ENCODE peak calls at places on chromosomes 5 and 9, in eight cellular contexts. M is WERI-Rb-1, G is GM12865, P is prostate gland, V is HCT116, E is OCI-LY7, J is left ventricle myocardium inferior, N is left lung. R is an unnamed sample.

GRCh38 chr5:61631438-61631941 is 299.4 kb downstream of the ZSWIM6 start:
- DNase-seq in M (no peak), G (no peak), P (no peak), V (no peak), E (no peak), J (peak), N (no peak), R (no peak)

GRCh38 chr9:71355884-71356283 is 234.5 kb upstream of the TRPM3 start:
- DNase-seq in M (peak), G (no peak), P (no peak), V (peak), E (no peak), J (no peak), N (no peak), R (no peak)

GRCh38 chr9:127974769-127975261 is 6.0 kb downstream of the EEIG1 start:
- DNase-seq in M (no peak), G (no peak), P (no peak), V (no peak), E (no peak), J (no peak), N (peak), R (no peak)

GRCh38 chr9:84436386-84437114 is 96.0 kb upstream of the SLC28A3 start:
- DNase-seq in M (no peak), G (no peak), P (no peak), V (no peak), E (no peak), J (peak), N (no peak), R (no peak)

GRCh38 chr9:17137576-17137975 is 2.7 kb downstream of the CNTLN start:
- DNase-seq in M (no peak), G (no peak), P (no peak), V (no peak), E (no peak), J (no peak), N (no peak), R (no peak)

GRCh38 chr5:146050061-146050460 is 55.3 kb downstream of the PLAC8L1 start:
- DNase-seq in M (no peak), G (no peak), P (no peak), V (no peak), E (no peak), J (no peak), N (no peak), R (no peak)

GRCh38 chr5:40260351-40260750 is 419.4 kb upstream of the PTGER4 start:
- DNase-seq in M (no peak), G (no peak), P (peak), V (no peak), E (no peak), J (peak), N (no peak), R (no peak)

GRCh38 chr9:32554107-32554506 is 1.7 kb upstream of the TOPORS start:
- DNase-seq in M (no peak), G (no peak), P (no peak), V (no peak), E (no peak), J (no peak), N (no peak), R (no peak)

GRCh38 chr5:168467755-168468280 is 18.5 kb upstream of the RARS1 start:
- DNase-seq in M (peak), G (no peak), P (no peak), V (no peak), E (no peak), J (no peak), N (no peak), R (no peak)

GRCh38 chr9:130780865-130781504 is 54.1 kb upstream of the ABL1 start:
- DNase-seq in M (no peak), G (no peak), P (no peak), V (no peak), E (no peak), J (peak), N (no peak), R (no peak)
- H3K4me3 ChIP-seq in M (no peak), G (no peak), P (peak), V (no peak), E (no peak), J (peak), N (no peak), R (no peak)

GRCh38 chr9:34374339-34374738 is 2.4 kb downstream of the MYORG start:
- DNase-seq in M (no peak), G (no peak), P (no peak), V (no peak), E (no peak), J (no peak), N (no peak), R (no peak)

GRCh38 chr9:34371886-34372597 is 4.7 kb downstream of the MYORG start:
- DNase-seq in M (no peak), G (no peak), P (no peak), V (no peak), E (no peak), J (no peak), N (no peak), R (no peak)

GRCh38 chr9:34373749-34374148 is 2.9 kb downstream of the MYORG start:
- DNase-seq in M (no peak), G (no peak), P (no peak), V (no peak), E (no peak), J (no peak), N (no peak), R (no peak)

GRCh38 chr9:34370970-34371880 is 5.5 kb downstream of the MYORG start:
- DNase-seq in M (no peak), G (no peak), P (no peak), V (no peak), E (no peak), J (no peak), N (peak), R (no peak)

DNA sequence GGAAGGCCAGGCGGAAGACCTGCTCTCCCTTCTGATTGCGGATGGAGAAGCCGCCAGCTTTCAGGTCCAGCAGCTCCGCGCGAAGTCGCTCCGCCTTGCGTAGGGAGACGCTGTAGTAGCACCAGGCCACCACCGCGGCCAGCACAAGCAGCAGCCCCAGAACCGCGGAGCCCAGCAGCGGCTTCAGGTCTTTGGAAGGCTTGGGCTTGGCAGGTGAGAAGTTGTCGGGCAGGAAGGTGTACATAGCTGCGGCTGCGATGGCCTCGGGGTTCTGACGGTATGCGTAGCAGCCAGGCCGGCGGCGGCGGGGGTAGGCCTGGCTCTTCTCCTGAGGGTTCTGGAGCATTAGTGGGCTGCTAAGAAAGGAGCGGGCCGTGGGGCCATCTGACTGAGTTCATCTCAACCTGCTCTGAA is 4.1 kb downstream of the MYORG start:
- DNase-seq in M (no peak), G (no peak), P (no peak), V (no peak), E (no peak), J (no peak), N (no peak), R (no peak)
- TF ChIP-seq CTCF in M (no peak), G (no peak), P (no peak), V (no peak), E (no peak), J (no peak), N (no peak), R (no peak)

GRCh38 chr9:12923472-12924009 is 148.7 kb downstream of the LURAP1L start:
- DNase-seq in M (no peak), G (no peak), P (no peak), V (no peak), E (no peak), J (peak), N (no peak), R (no peak)
- H3K4me3 ChIP-seq in M (no peak), G (no peak), P (no peak), V (no peak), E (no peak), J (no peak), N (no peak), R (no peak)

DNA sequence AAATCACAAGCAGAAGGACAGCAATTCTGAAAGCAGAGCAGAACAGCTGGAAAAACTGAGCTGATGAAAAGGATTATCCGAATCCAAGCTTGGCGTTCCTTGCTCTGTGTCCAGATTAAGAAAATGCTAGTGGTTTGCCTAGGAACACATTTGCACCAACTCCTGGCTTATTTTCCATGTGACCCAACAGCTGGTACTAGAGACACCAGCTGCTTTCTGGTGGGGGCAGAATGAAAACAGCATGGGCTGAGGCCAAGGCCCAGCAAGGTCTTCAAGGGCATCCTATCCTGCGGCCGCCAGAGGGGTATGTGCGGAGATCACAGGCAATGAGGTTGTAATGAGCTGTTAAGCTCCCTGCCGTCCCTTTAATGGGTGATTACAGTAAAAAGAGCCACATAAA is 131.4 kb downstream of the DOCK8 start:
- DNase-seq in M (peak), G (no peak), P (no peak), V (no peak), E (no peak), J (no peak), N (no peak), R (no peak)
- TF ChIP-seq CTCF in M (peak), G (no peak), P (no peak), V (no peak), E (no peak), J (no peak), N (no peak), R (no peak)

DNA sequence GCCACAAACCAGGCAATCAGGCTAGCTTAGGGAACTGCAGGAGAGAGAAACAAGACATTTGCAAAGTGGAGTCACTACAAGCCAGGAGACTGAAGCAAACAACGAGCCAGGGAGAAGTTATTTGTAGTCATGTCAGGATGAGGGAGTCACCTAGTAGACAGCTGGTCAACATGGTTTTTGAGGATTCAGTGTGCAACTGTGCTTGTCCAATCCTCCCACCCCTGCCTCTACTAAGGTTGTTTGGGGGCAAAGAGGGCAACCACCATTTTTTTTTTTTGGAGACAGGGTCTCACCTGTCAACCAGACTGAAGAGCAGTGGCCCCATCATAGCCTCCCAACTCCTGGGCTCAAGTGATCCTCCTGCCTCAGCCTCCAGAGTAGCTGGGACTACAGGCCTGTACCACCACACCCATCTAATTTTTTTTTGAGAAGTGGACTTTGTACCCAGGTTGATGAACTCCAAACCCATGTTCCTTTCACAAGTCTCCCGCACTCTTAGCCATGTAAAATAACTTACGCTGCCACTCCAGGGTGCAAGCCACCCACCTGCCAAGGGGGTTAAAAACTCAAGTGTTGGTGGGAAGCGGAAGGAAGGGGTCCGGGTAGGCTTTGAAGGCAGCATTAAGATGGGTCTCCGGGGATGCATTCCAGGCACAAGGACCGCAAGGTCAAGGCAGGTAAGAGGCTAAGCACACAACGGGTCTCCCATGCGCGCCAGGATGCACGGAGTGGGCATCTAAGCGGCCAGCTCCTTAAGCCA is 995 bp downstream of the RPL35 start:
- DNase-seq in M (no peak), G (no peak), P (no peak), V (no peak), E (no peak), J (no peak), N (no peak), R (no peak)
- H3K4me3 ChIP-seq in M (peak), G (peak), P (peak), V (peak), E (peak), J (peak), N (peak), R (peak)

DNA sequence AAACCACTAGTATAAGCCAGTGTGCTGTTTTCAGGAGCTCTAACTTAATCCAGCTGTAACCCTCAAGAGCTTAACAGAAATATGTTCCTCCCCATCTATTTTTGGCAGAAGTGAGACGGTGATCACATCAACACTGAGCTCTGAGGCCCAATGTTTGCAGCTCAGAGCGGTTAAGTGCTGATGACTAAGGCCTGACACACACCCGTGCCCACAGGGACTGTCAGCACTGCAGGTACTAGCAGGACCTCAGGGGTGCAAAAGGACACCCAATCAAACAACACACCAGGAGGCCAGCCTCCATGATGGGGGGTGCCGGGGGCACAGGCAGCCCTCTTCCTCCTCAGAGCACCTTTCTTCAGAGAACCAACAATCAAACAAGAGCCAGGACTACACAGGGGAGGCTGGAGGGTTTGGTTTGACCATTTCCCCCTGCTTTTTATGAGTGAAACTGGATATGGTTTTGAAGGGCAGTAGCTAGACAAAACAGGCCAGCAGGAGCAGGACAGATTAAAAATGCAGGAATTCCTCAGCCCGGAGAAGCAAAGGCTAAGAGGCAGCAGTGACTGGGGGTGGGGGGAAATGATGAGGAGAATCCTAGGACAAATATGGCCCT is 61.3 kb downstream of the RAPGEF1 start:
- DNase-seq in M (peak), G (peak), P (peak), V (peak), E (peak), J (peak), N (peak), R (peak)
- TF ChIP-seq CTCF in M (no peak), G (no peak), P (no peak), V (no peak), E (no peak), J (no peak), N (no peak), R (no peak)

GRCh38 chr9:25206027-25206426 is 472.2 kb downstream of the TUSC1 start:
- DNase-seq in M (no peak), G (no peak), P (no peak), V (no peak), E (no peak), J (no peak), N (no peak), R (no peak)

GRCh38 chr9:25207402-25207801 is 470.8 kb downstream of the TUSC1 start:
- DNase-seq in M (no peak), G (no peak), P (no peak), V (no peak), E (no peak), J (no peak), N (no peak), R (no peak)

DNA sequence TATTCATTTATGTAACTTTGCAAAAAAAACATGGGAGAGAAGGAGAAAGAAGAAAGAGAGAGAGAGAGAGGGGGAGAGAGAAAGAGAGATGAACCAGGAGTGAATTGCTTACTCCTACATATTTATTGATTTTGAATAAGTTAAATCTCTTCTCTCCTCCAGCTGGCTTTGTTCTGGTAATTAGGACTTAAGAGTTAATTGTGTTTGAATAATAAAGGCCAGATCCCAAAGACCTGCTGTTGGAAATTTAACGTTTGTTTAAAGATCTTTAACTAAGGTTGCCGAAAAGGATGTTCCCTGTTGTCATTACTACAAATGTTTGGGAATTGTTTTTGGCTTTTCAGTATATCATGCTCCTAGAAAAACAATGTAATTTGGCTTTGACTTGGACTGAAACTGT is 473.0 kb downstream of the TUSC1 start:
- DNase-seq in M (no peak), G (no peak), P (no peak), V (no peak), E (no peak), J (no peak), N (no peak), R (no peak)
- H3K4me3 ChIP-seq in M (no peak), G (no peak), P (no peak), V (no peak), E (no peak), J (no peak), N (no peak), R (no peak)